ENCODE peak calls at places on chromosome 6, in five cellular contexts. One of them, this sample, is unnamed.

GRCh38 chr6:40922281-40922680 is 116.7 kb downstream of the UNC5CL start:
- DNase-seq in upper lobe of left lung: no peak
- DNase-seq in GM12878: no peak
- DNase-seq in stomach: no peak
- DNase-seq in tibial nerve: no peak
- DNase-seq in this sample: no peak

GRCh38 chr6:27684264-27685211 is 211.6 kb upstream of the ZNF184 start:
- DNase-seq in upper lobe of left lung: peak
- DNase-seq in GM12878: peak
- DNase-seq in stomach: no peak
- DNase-seq in tibial nerve: no peak
- DNase-seq in this sample: no peak

GRCh38 chr6:106702451-106703110 is 73.2 kb downstream of the QRSL1 start:
- DNase-seq in upper lobe of left lung: no peak
- DNase-seq in GM12878: peak
- DNase-seq in stomach: peak
- DNase-seq in tibial nerve: no peak
- DNase-seq in this sample: no peak

GRCh38 chr6:111804627-111805235 is 68.5 kb downstream of the FYN start:
- DNase-seq in upper lobe of left lung: no peak
- DNase-seq in GM12878: peak
- DNase-seq in stomach: peak
- DNase-seq in tibial nerve: no peak
- DNase-seq in this sample: no peak

GRCh38 chr6:169957351-169957963 is 206.0 kb downstream of the ERMARD start:
- DNase-seq in upper lobe of left lung: peak
- DNase-seq in GM12878: no peak
- DNase-seq in stomach: peak
- DNase-seq in tibial nerve: no peak
- DNase-seq in this sample: peak

GRCh38 chr6:14180609-14181008 is 63.0 kb downstream of the CD83 start:
- DNase-seq in upper lobe of left lung: no peak
- DNase-seq in GM12878: no peak
- DNase-seq in stomach: no peak
- DNase-seq in tibial nerve: no peak
- DNase-seq in this sample: no peak

GRCh38 chr6:157253699-157254098 is 69.6 kb downstream of the TMEM242 start:
- DNase-seq in upper lobe of left lung: no peak
- DNase-seq in GM12878: no peak
- DNase-seq in stomach: no peak
- DNase-seq in tibial nerve: no peak
- DNase-seq in this sample: no peak

GRCh38 chr6:87210979-87211378 is 55.6 kb downstream of the ZNF292 start:
- DNase-seq in upper lobe of left lung: no peak
- DNase-seq in GM12878: peak
- DNase-seq in stomach: no peak
- DNase-seq in tibial nerve: no peak
- DNase-seq in this sample: no peak

GRCh38 chr6:9516207-9516606 is 898.7 kb downstream of the TFAP2A start:
- DNase-seq in upper lobe of left lung: no peak
- DNase-seq in GM12878: no peak
- DNase-seq in stomach: peak
- DNase-seq in tibial nerve: no peak
- DNase-seq in this sample: no peak

GRCh38 chr6:110180228-110181008 is at the start of gene CDC40:
- DNase-seq in upper lobe of left lung: peak
- DNase-seq in GM12878: no peak
- DNase-seq in stomach: peak
- DNase-seq in tibial nerve: peak
- DNase-seq in this sample: peak

GRCh38 chr6:77463881-77464867 is 883 bp upstream of the HTR1B start:
- DNase-seq in upper lobe of left lung: peak
- DNase-seq in GM12878: no peak
- DNase-seq in stomach: no peak
- DNase-seq in tibial nerve: no peak
- DNase-seq in this sample: no peak

GRCh38 chr6:90190752-90191393 is 105.8 kb downstream of the BACH2 start:
- DNase-seq in upper lobe of left lung: no peak
- DNase-seq in GM12878: no peak
- DNase-seq in stomach: no peak
- DNase-seq in tibial nerve: no peak
- DNase-seq in this sample: no peak

GRCh38 chr6:64034840-64035656 is 399.4 kb downstream of the PHF3 start:
- DNase-seq in upper lobe of left lung: no peak
- DNase-seq in GM12878: no peak
- DNase-seq in stomach: no peak
- DNase-seq in tibial nerve: no peak
- DNase-seq in this sample: no peak

GRCh38 chr6:111922454-111923297 is 49.4 kb upstream of the FYN start:
- DNase-seq in upper lobe of left lung: no peak
- DNase-seq in GM12878: no peak
- DNase-seq in stomach: no peak
- DNase-seq in tibial nerve: peak
- DNase-seq in this sample: no peak

GRCh38 chr6:157602521-157603288 is 220.3 kb upstream of the SNX9 start:
- DNase-seq in upper lobe of left lung: peak
- DNase-seq in GM12878: no peak
- DNase-seq in stomach: no peak
- DNase-seq in tibial nerve: no peak
- DNase-seq in this sample: no peak

GRCh38 chr6:151974061-151974617 is 166.7 kb downstream of the ESR1 start:
- DNase-seq in upper lobe of left lung: no peak
- DNase-seq in GM12878: no peak
- DNase-seq in stomach: no peak
- DNase-seq in tibial nerve: no peak
- DNase-seq in this sample: no peak

GRCh38 chr6:105087571-105088211 is 92.1 kb downstream of the POPDC3 start:
- DNase-seq in upper lobe of left lung: no peak
- DNase-seq in GM12878: peak
- DNase-seq in stomach: peak
- DNase-seq in tibial nerve: peak
- DNase-seq in this sample: no peak

GRCh38 chr6:111950661-111951426 is 77.6 kb upstream of the FYN start:
- DNase-seq in upper lobe of left lung: no peak
- DNase-seq in GM12878: no peak
- DNase-seq in stomach: no peak
- DNase-seq in tibial nerve: no peak
- DNase-seq in this sample: peak

GRCh38 chr6:149567194-149567586 is 1.0 kb downstream of the GINM1 start:
- DNase-seq in upper lobe of left lung: no peak
- DNase-seq in GM12878: no peak
- DNase-seq in stomach: no peak
- DNase-seq in tibial nerve: no peak
- DNase-seq in this sample: no peak

GRCh38 chr6:82862543-82862942 is 203.1 kb downstream of the UBE3D start:
- DNase-seq in upper lobe of left lung: no peak
- DNase-seq in GM12878: no peak
- DNase-seq in stomach: no peak
- DNase-seq in tibial nerve: no peak
- DNase-seq in this sample: no peak

GRCh38 chr6:157528931-157529653 is 148.1 kb downstream of the ZDHHC14 start:
- DNase-seq in upper lobe of left lung: no peak
- DNase-seq in GM12878: no peak
- DNase-seq in stomach: no peak
- DNase-seq in tibial nerve: peak
- DNase-seq in this sample: no peak

GRCh38 chr6:32397252-32397920 is 9.6 kb downstream of the BTNL2 start:
- DNase-seq in upper lobe of left lung: no peak
- DNase-seq in GM12878: peak
- DNase-seq in stomach: no peak
- DNase-seq in tibial nerve: no peak
- DNase-seq in this sample: no peak

GRCh38 chr6:108622601-108623335 is 62.1 kb downstream of the FOXO3 start:
- DNase-seq in upper lobe of left lung: no peak
- DNase-seq in GM12878: no peak
- DNase-seq in stomach: no peak
- DNase-seq in tibial nerve: peak
- DNase-seq in this sample: peak

GRCh38 chr6:157586088-157586414 is 205.1 kb downstream of the ZDHHC14 start:
- DNase-seq in upper lobe of left lung: no peak
- DNase-seq in GM12878: no peak
- DNase-seq in stomach: no peak
- DNase-seq in tibial nerve: no peak
- DNase-seq in this sample: no peak

GRCh38 chr6:68572975-68573374 is 62.1 kb upstream of the ADGRB3 start:
- DNase-seq in upper lobe of left lung: no peak
- DNase-seq in GM12878: no peak
- DNase-seq in stomach: no peak
- DNase-seq in tibial nerve: no peak
- DNase-seq in this sample: no peak

GRCh38 chr6:148451690-148452089 is 109.1 kb downstream of the SASH1 start:
- DNase-seq in upper lobe of left lung: no peak
- DNase-seq in GM12878: no peak
- DNase-seq in stomach: no peak
- DNase-seq in tibial nerve: no peak
- DNase-seq in this sample: no peak

GRCh38 chr6:105484238-105485161 is 81.6 kb upstream of the PREP start:
- DNase-seq in upper lobe of left lung: no peak
- DNase-seq in GM12878: no peak
- DNase-seq in stomach: no peak
- DNase-seq in tibial nerve: no peak
- DNase-seq in this sample: no peak

GRCh38 chr6:33492093-33492492 is 37.7 kb downstream of the ZBTB9 start:
- DNase-seq in upper lobe of left lung: no peak
- DNase-seq in GM12878: no peak
- DNase-seq in stomach: no peak
- DNase-seq in tibial nerve: no peak
- DNase-seq in this sample: no peak

GRCh38 chr6:41954668-41955067 is 13.1 kb upstream of the CCND3 start:
- DNase-seq in upper lobe of left lung: no peak
- DNase-seq in GM12878: no peak
- DNase-seq in stomach: no peak
- DNase-seq in tibial nerve: no peak
- DNase-seq in this sample: no peak

GRCh38 chr6:20827798-20828197 is 293.5 kb downstream of the CDKAL1 start:
- DNase-seq in upper lobe of left lung: no peak
- DNase-seq in GM12878: no peak
- DNase-seq in stomach: no peak
- DNase-seq in tibial nerve: no peak
- DNase-seq in this sample: no peak
- H3K4me3 ChIP-seq in upper lobe of left lung: no peak
- H3K4me3 ChIP-seq in GM12878: no peak
- H3K4me3 ChIP-seq in stomach: no peak
- H3K4me3 ChIP-seq in tibial nerve: no peak
- H3K4me3 ChIP-seq in this sample: no peak

GRCh38 chr6:136383271-136383670 is 93.6 kb upstream of the BCLAF1 start:
- DNase-seq in upper lobe of left lung: no peak
- DNase-seq in GM12878: no peak
- DNase-seq in stomach: no peak
- DNase-seq in tibial nerve: no peak
- DNase-seq in this sample: no peak

GRCh38 chr6:136382676-136383075 is 93.0 kb upstream of the BCLAF1 start:
- DNase-seq in upper lobe of left lung: no peak
- DNase-seq in GM12878: no peak
- DNase-seq in stomach: no peak
- DNase-seq in tibial nerve: no peak
- DNase-seq in this sample: no peak

DNA sequence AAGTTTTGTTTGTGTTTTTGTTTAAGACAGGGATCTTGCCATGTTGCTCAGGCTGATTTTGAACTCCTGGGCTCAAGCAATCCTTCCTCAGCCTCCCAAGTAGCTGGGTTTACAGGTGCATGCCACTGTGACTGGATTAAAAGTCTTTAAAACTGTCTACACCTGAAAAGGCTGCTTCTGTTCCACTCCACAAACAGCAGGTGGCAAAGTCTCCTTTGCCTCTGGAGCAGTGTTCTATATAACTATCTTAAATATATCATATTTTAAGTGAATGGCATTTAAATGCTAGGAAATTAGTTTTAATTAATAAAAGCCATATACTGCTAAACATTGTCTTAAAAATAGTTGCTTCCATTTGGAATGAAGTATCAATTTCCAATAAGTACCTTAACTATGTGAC is 89.2 kb upstream of the BCLAF1 start:
- DNase-seq in upper lobe of left lung: no peak
- DNase-seq in GM12878: no peak
- DNase-seq in stomach: no peak
- DNase-seq in tibial nerve: no peak
- DNase-seq in this sample: no peak
- TF ChIP-seq CTCF in upper lobe of left lung: no peak
- TF ChIP-seq CTCF in GM12878: no peak
- TF ChIP-seq CTCF in stomach: no peak
- TF ChIP-seq CTCF in tibial nerve: no peak
- TF ChIP-seq CTCF in this sample: no peak

DNA sequence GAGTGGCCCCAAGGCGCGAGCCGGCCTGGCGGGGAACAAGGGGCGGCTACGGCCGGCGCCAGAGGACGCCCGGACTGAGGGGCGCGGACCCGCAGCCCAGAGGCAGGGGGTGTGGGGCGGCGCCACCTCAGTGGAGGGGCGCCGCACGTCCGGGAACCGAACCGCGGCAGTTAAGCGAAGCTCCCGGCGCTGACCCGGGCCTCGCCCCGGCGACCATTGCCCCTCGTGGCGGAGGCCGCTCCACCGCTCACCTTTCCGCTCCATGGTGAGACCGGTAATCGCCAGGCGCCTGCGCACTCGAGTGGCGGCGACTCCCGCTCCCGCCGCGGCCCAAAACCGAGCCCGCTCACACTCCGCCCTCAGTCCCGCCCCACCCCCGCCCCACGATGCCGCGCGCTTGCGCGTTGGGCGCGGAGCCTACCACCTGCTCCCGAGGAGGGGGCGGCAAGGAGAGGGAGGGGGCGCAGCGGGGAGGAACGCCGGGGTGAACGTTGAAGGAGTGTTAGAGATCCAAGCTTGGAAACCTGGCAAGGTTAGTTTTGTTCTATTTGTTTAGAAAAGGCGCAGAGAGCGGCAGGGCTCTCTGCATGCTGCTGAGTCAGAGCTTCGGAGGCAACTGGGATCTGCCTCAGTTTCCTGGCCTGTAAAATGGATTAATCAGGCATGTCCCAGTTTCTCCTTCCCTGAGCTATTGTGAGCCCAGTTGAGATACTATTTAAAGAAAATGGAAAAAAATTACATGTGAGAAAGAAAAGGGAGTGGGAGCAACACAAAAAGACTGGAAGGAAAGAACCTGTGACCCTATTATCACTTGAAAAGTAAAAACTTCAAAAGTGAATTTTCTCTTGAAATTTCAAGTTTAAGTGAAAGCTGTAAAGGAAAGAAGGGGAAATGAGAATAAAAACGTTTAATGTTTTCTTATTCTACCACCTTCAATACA is at the start of gene SRPK1:
- DNase-seq in upper lobe of left lung: peak
- DNase-seq in GM12878: peak
- DNase-seq in stomach: peak
- DNase-seq in tibial nerve: peak
- DNase-seq in this sample: peak
- TF ChIP-seq EP300 in upper lobe of left lung: no peak
- TF ChIP-seq EP300 in GM12878: no peak
- TF ChIP-seq EP300 in stomach: no peak
- TF ChIP-seq EP300 in tibial nerve: no peak
- TF ChIP-seq EP300 in this sample: no peak

DNA sequence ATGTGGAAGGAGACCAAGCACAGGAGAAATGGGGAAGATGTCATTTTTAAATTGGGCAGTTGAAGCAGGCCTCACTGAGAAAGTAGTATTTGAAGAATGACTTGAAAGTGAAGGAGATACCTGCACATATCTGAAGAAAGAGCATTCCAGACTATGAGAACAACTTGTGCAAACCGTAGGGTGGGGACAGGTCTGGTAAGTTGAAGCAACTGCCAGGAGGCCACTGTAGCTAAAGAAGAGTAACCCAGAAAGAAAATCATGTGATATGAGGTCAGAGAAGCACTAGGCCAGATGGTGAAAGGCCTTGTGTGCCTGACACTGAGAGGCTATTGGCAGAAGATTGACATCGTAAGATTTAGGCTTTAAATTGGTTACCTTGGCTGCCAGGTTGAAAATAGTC is 4.7 kb upstream of the SUPT3H start:
- DNase-seq in upper lobe of left lung: no peak
- DNase-seq in GM12878: no peak
- DNase-seq in stomach: no peak
- DNase-seq in tibial nerve: no peak
- DNase-seq in this sample: no peak
- H3K4me3 ChIP-seq in upper lobe of left lung: no peak
- H3K4me3 ChIP-seq in GM12878: no peak
- H3K4me3 ChIP-seq in stomach: no peak
- H3K4me3 ChIP-seq in tibial nerve: no peak
- H3K4me3 ChIP-seq in this sample: no peak